ENCODE peak calls at places on chromosomes 4 and X, in ten cellular contexts. P is fibroblast of the aortic adventitia; K is EH; D is Right ventricle myocardium superior; G is activated CD4-positive, alpha-beta T cell treated with anti-CD3 and anti-CD28 coated beads, Interleukin-2, amount 50 U/mL, for 1 hour; L is cardiac muscle cell; H is CD8-positive, alpha-beta T cell; V is dorsolateral prefrontal cortex; S is astrocyte of the spinal cord; T is activated naive CD8-positive, alpha-beta T cell treated with anti-CD3 and anti-CD28 coated beads, Interleukin-2, amount 50 U/mL, for 24 hours. O is an unnamed sample.

GRCh38 chrX:39903937-39904336 is 193.8 kb downstream of the BCOR start:
- DNase-seq in P (peak; percentile 53), K (peak; percentile 64), D (no peak), G (no peak), L (no peak), H (no peak), V (no peak), S (peak; percentile 35), T (no peak), O (no peak)

GRCh38 chr4:108466936-108467902 is 153.2 kb upstream of the RPL34 start:
- DNase-seq in P (peak; percentile 84), K (peak; percentile 59), D (no peak), G (no peak), L (no peak), H (peak; percentile 13), V (no peak), S (peak; percentile 95), T (no peak), O (no peak)

GRCh38 chr4:81757706-81758105 is 286.0 kb upstream of the RASGEF1B start:
- DNase-seq in P (no peak), K (no peak), D (no peak), G (no peak), L (no peak), H (no peak), V (no peak), S (no peak), T (no peak), O (no peak)

GRCh38 chrX:41559662-41560061 is 112.5 kb downstream of the NYX start:
- DNase-seq in P (peak; percentile 69), K (peak; percentile 71), D (no peak), G (no peak), L (no peak), H (peak; percentile 21), V (no peak), S (peak; percentile 80), T (no peak), O (no peak)

GRCh38 chrX:119817130-119817690 is 25.8 kb upstream of the RPL39 start:
- DNase-seq in P (peak; percentile 24), K (peak; percentile 5), D (no peak), G (no peak), L (no peak), H (no peak), V (no peak), S (no peak), T (no peak), O (no peak)

GRCh38 chr4:96736352-96736889 is 896.5 kb downstream of the PDHA2 start:
- DNase-seq in P (no peak), K (peak; percentile 1), D (no peak), G (no peak), L (peak; percentile 5), H (no peak), V (no peak), S (peak; percentile 85), T (no peak), O (no peak)

GRCh38 chr4:26724522-26724921 is 136.1 kb upstream of the STIM2 start:
- DNase-seq in P (no peak), K (no peak), D (no peak), G (no peak), L (no peak), H (no peak), V (no peak), S (no peak), T (no peak), O (no peak)

GRCh38 chr4:13654158-13654797 is 26.8 kb upstream of the BOD1L1 start:
- DNase-seq in P (peak; percentile 68), K (peak; percentile 74), D (peak; percentile 89), G (peak; percentile 71), L (peak; percentile 85), H (peak; percentile 77), V (peak; percentile 86), S (peak; percentile 77), T (peak; percentile 83), O (peak; percentile 70)

GRCh38 chrX:63434665-63435064 is 83.5 kb upstream of the SPIN4 start:
- DNase-seq in P (peak; percentile 7), K (peak; percentile 55), D (no peak), G (no peak), L (peak; percentile 14), H (no peak), V (no peak), S (no peak), T (no peak), O (no peak)

GRCh38 chrX:49190783-49191032 is 4.5 kb upstream of the PRICKLE3 start:
- DNase-seq in P (no peak), K (no peak), D (no peak), G (no peak), L (no peak), H (no peak), V (no peak), S (no peak), T (no peak), O (no peak)

GRCh38 chrX:149453030-149453429 is 52.1 kb downstream of the IDS start:
- DNase-seq in P (peak; percentile 32), K (peak; percentile 64), D (no peak), G (no peak), L (no peak), H (no peak), V (no peak), S (peak; percentile 25), T (no peak), O (no peak)

GRCh38 chr4:26289421-26289820 is 31.4 kb upstream of the RBPJ start:
- DNase-seq in P (no peak), K (no peak), D (no peak), G (no peak), L (no peak), H (no peak), V (no peak), S (no peak), T (no peak), O (no peak)

GRCh38 chrX:153763989-153764755 is at the start of gene PLXNB3:
- DNase-seq in P (peak; percentile 59), K (peak; percentile 79), D (peak; percentile 87), G (peak; percentile 71), L (peak; percentile 70), H (peak; percentile 83), V (peak; percentile 93), S (peak; percentile 61), T (peak; percentile 79), O (peak; percentile 66)

GRCh38 chr4:123671633-123672404 is 275.2 kb downstream of the SPRY1 start:
- DNase-seq in P (no peak), K (no peak), D (no peak), G (no peak), L (no peak), H (no peak), V (no peak), S (no peak), T (peak; percentile 23), O (no peak)

GRCh38 chr4:7821245-7822165 is 118.2 kb downstream of the AFAP1 start:
- DNase-seq in P (peak; percentile 82), K (no peak), D (no peak), G (no peak), L (no peak), H (no peak), V (no peak), S (no peak), T (no peak), O (no peak)

GRCh38 chr4:10074767-10075105 is 41.9 kb downstream of the WDR1 start:
- DNase-seq in P (peak; percentile 20), K (peak; percentile 74), D (no peak), G (no peak), L (peak; percentile 42), H (no peak), V (no peak), S (peak; percentile 66), T (no peak), O (no peak)

GRCh38 chr4:130029442-130029841 is 933.5 kb downstream of the C4orf33 start:
- DNase-seq in P (no peak), K (no peak), D (no peak), G (no peak), L (no peak), H (no peak), V (no peak), S (no peak), T (no peak), O (no peak)

GRCh38 chr4:886244-886643 is 45.9 kb downstream of the GAK start:
- DNase-seq in P (no peak), K (no peak), D (no peak), G (no peak), L (no peak), H (no peak), V (no peak), S (no peak), T (no peak), O (no peak)

GRCh38 chr4:73896416-73896815 is 27.2 kb downstream of the CXCL1 start:
- DNase-seq in P (no peak), K (no peak), D (no peak), G (no peak), L (no peak), H (no peak), V (no peak), S (no peak), T (no peak), O (no peak)

GRCh38 chrX:40628506-40628905 is 5.3 kb downstream of the MPC1L start:
- DNase-seq in P (peak; percentile 16), K (no peak), D (no peak), G (no peak), L (no peak), H (no peak), V (no peak), S (no peak), T (no peak), O (no peak)

GRCh38 chr4:40301592-40301991 is 33.5 kb upstream of the CHRNA9 start:
- DNase-seq in P (no peak), K (no peak), D (no peak), G (peak; percentile 66), L (no peak), H (peak; percentile 73), V (no peak), S (no peak), T (no peak), O (peak; percentile 47)

GRCh38 chrX:50770702-50771101 is 43.3 kb downstream of the SHROOM4 start:
- DNase-seq in P (no peak), K (no peak), D (no peak), G (no peak), L (peak; percentile 78), H (no peak), V (no peak), S (no peak), T (no peak), O (no peak)

GRCh38 chr4:106172846-106173245 is 143.2 kb downstream of the TBCK start:
- DNase-seq in P (no peak), K (peak; percentile 4), D (no peak), G (no peak), L (no peak), H (no peak), V (no peak), S (no peak), T (no peak), O (no peak)

GRCh38 chr4:184538023-184538599 is 63.8 kb upstream of the IRF2 start:
- DNase-seq in P (peak; percentile 95), K (peak; percentile 90), D (peak; percentile 94), G (peak; percentile 55), L (peak; percentile 84), H (peak; percentile 58), V (peak; percentile 92), S (peak; percentile 93), T (peak; percentile 67), O (peak; percentile 77)

GRCh38 chr4:150366487-150366999 is 215.4 kb upstream of the MAB21L2 start:
- DNase-seq in P (no peak), K (no peak), D (no peak), G (no peak), L (peak; percentile 79), H (no peak), V (no peak), S (no peak), T (no peak), O (no peak)

GRCh38 chrX:107054978-107055377 is 55.0 kb upstream of the MORC4 start:
- DNase-seq in P (no peak), K (no peak), D (no peak), G (no peak), L (no peak), H (no peak), V (no peak), S (no peak), T (no peak), O (no peak)

GRCh38 chr4:76601791-76602190 is 166.8 kb downstream of the SHROOM3 start:
- DNase-seq in P (peak; percentile 80), K (peak; percentile 69), D (no peak), G (no peak), L (no peak), H (no peak), V (no peak), S (peak; percentile 25), T (no peak), O (no peak)

GRCh38 chr4:67727124-67727850 is 26.3 kb upstream of the UBA6 start:
- DNase-seq in P (peak; percentile 61), K (peak; percentile 71), D (no peak), G (no peak), L (no peak), H (no peak), V (no peak), S (peak; percentile 79), T (no peak), O (no peak)